ENCODE peak calls at places on chromosomes 4 and X, in six cellular contexts. L is stimulated activated CD4-positive, alpha-beta T cell treated with anti-CD3 and anti-CD28 coated beads, Interleukin-2, amount 100 ng/mL, for 4 hours; W is suprapubic skin; H is activated T-helper 1 cell treated with anti-CD3 and anti-CD28 coated beads, Interleukin-2, amount 50 U/mL, for 16 hours; U is hypothalamus; Q is gastrocnemius medialis. I is an unnamed sample.

GRCh38 chr4:56821394-56822263 is at the start of gene SPINK2:
- DNase-seq in L (peak; percentile 55), W (no peak), H (peak; percentile 47), U (no peak), Q (no peak), I (no peak)

GRCh38 chr4:161332696-161333095 is 831.1 kb downstream of the FSTL5 start:
- DNase-seq in L (no peak), W (no peak), H (no peak), U (no peak), Q (no peak), I (no peak)

GRCh38 chr4:26576171-26576829 is 7.6 kb upstream of the TBC1D19 start:
- DNase-seq in L (no peak), W (no peak), H (no peak), U (no peak), Q (no peak), I (peak; percentile 48)

GRCh38 chrX:41923925-41924693 is 755 bp upstream of the CASK start:
- DNase-seq in L (no peak), W (no peak), H (no peak), U (no peak), Q (no peak), I (peak; percentile 57)

GRCh38 chrX:118215346-118215745 is 98.7 kb upstream of the KLHL13 start:
- DNase-seq in L (no peak), W (no peak), H (no peak), U (no peak), Q (no peak), I (peak; percentile 54)

GRCh38 chr4:117327491-117327890 is 242.1 kb upstream of the TRAM1L1 start:
- DNase-seq in L (no peak), W (no peak), H (no peak), U (no peak), Q (no peak), I (peak; percentile 15)

GRCh38 chr4:127239902-127240575 is 392.7 kb upstream of the INTU start:
- DNase-seq in L (no peak), W (no peak), H (no peak), U (no peak), Q (no peak), I (no peak)

GRCh38 chr4:10584042-10584441 is 100.5 kb downstream of the CLNK start:
- DNase-seq in L (no peak), W (no peak), H (no peak), U (no peak), Q (no peak), I (peak; percentile 81)

GRCh38 chrX:138008280-138008679 is 442.4 kb downstream of the ZIC3 start:
- DNase-seq in L (no peak), W (no peak), H (no peak), U (no peak), Q (no peak), I (no peak)

GRCh38 chr4:168796362-168797106 is 213.5 kb downstream of the CBR4 start:
- DNase-seq in L (no peak), W (no peak), H (no peak), U (no peak), Q (peak; percentile 46), I (peak; percentile 89)

GRCh38 chr4:54961357-54961975 is 163.9 kb downstream of the KDR start:
- DNase-seq in L (no peak), W (no peak), H (no peak), U (no peak), Q (no peak), I (peak; percentile 28)

GRCh38 chr4:140260227-140260626 is 106.2 kb upstream of the MAML3 start:
- DNase-seq in L (no peak), W (no peak), H (no peak), U (no peak), Q (no peak), I (peak; percentile 44)

GRCh38 chr4:119643306-119644042 is 14.9 kb upstream of the PDE5A start:
- DNase-seq in L (no peak), W (no peak), H (no peak), U (no peak), Q (no peak), I (no peak)

GRCh38 chrX:73867144-73867543 is 304.1 kb downstream of the CHIC1 start:
- DNase-seq in L (no peak), W (no peak), H (no peak), U (no peak), Q (no peak), I (no peak)

GRCh38 chr4:95798727-95799126 is 41.2 kb upstream of the PDHA2 start:
- DNase-seq in L (no peak), W (no peak), H (no peak), U (no peak), Q (no peak), I (no peak)

GRCh38 chr4:47790105-47790504 is 47.8 kb downstream of the CORIN start:
- DNase-seq in L (no peak), W (no peak), H (no peak), U (no peak), Q (no peak), I (no peak)

GRCh38 chr4:1718095-1718850 is 2.9 kb downstream of the TMEM129 start:
- DNase-seq in L (no peak), W (no peak), H (no peak), U (no peak), Q (no peak), I (no peak)

GRCh38 chr4:118746251-118746919 is 61.2 kb downstream of the METTL14 start:
- DNase-seq in L (no peak), W (no peak), H (no peak), U (no peak), Q (peak; percentile 82), I (no peak)

GRCh38 chr4:153962311-153963039 is 173.6 kb upstream of the SFRP2 start:
- DNase-seq in L (no peak), W (no peak), H (no peak), U (no peak), Q (no peak), I (no peak)

GRCh38 chr4:96504386-96504785 is 664.5 kb downstream of the PDHA2 start:
- DNase-seq in L (no peak), W (no peak), H (no peak), U (no peak), Q (no peak), I (no peak)

GRCh38 chrX:53594354-53594753 is 92.2 kb downstream of the HUWE1 start:
- DNase-seq in L (no peak), W (no peak), H (no peak), U (no peak), Q (no peak), I (no peak)

GRCh38 chrX:21193196-21193595 is 181.0 kb upstream of the CNKSR2 start:
- DNase-seq in L (no peak), W (no peak), H (no peak), U (no peak), Q (no peak), I (no peak)

GRCh38 chr4:147782087-147782781 is 50.3 kb downstream of the ARHGAP10 start:
- DNase-seq in L (no peak), W (no peak), H (no peak), U (no peak), Q (peak; percentile 36), I (peak; percentile 71)

GRCh38 chrX:29295987-29296680 is 708.9 kb downstream of the IL1RAPL1 start:
- DNase-seq in L (no peak), W (no peak), H (no peak), U (no peak), Q (no peak), I (no peak)

GRCh38 chr4:163540977-163541376 is 46.5 kb downstream of the TMA16 start:
- DNase-seq in L (no peak), W (no peak), H (no peak), U (no peak), Q (no peak), I (peak; percentile 62)

GRCh38 chr4:38753021-38753806 is 29.6 kb downstream of the TLR10 start:
- DNase-seq in L (no peak), W (peak; percentile 86), H (no peak), U (no peak), Q (peak; percentile 28), I (peak; percentile 98)

GRCh38 chr4:142095886-142096605 is 459.7 kb downstream of the IL15 start:
- DNase-seq in L (no peak), W (no peak), H (no peak), U (no peak), Q (no peak), I (peak; percentile 99)

GRCh38 chrX:132591719-132592275 is 103.0 kb upstream of the MBNL3 start:
- DNase-seq in L (no peak), W (no peak), H (no peak), U (no peak), Q (no peak), I (no peak)

GRCh38 chrX:101347859-101348451 is 587 bp downstream of the TIMM8A start:
- DNase-seq in L (no peak), W (no peak), H (no peak), U (no peak), Q (peak; percentile 1), I (peak; percentile 10)

I was measured in renal cortical epithelial cell.